ENCODE peak calls at places on chromosomes 2 and 18, in nine cellular contexts. N is psoas muscle; T is fibroblast of lung; G is effector memory CD4-positive, alpha-beta T cell; R is A549; E is right cardiac atrium; O is HCT116; M is spleen; B is Panc1. J is an unnamed sample.

GRCh38 chr2:63735931-63736820 is 105.5 kb upstream of the UGP2 start:
- DNase-seq in N (no peak), T (peak; percentile 72), G (no peak), R (no peak), E (no peak), O (no peak), M (no peak), B (no peak), J (no peak)

GRCh38 chr2:235105821-235106359 is 154.1 kb downstream of the SH3BP4 start:
- DNase-seq in N (no peak), T (peak; percentile 17), G (no peak), R (no peak), E (peak; percentile 32), O (no peak), M (no peak), B (no peak), J (peak; percentile 61)

GRCh38 chr18:51429644-51430043 is 232.2 kb upstream of the MEX3C start:
- DNase-seq in N (no peak), T (no peak), G (no peak), R (no peak), E (no peak), O (no peak), M (no peak), B (no peak), J (no peak)

GRCh38 chr2:47339745-47340541 is 63.0 kb upstream of the MSH2 start:
- DNase-seq in N (no peak), T (no peak), G (no peak), R (peak; percentile 59), E (peak; percentile 28), O (peak; percentile 92), M (no peak), B (no peak), J (no peak)

GRCh38 chr2:190457256-190457655 is 49.1 kb downstream of the MFSD6 start:
- DNase-seq in N (no peak), T (no peak), G (no peak), R (no peak), E (no peak), O (no peak), M (no peak), B (no peak), J (no peak)

GRCh38 chr2:75200140-75200985 is 1.0 kb upstream of the TACR1 start:
- DNase-seq in N (peak; percentile 61), T (peak; percentile 42), G (no peak), R (peak; percentile 68), E (peak; percentile 78), O (no peak), M (peak; percentile 79), B (no peak), J (peak; percentile 66)

GRCh38 chr2:84526562-84526961 is 10.3 kb downstream of the DNAH6 start:
- DNase-seq in N (no peak), T (peak; percentile 21), G (no peak), R (no peak), E (no peak), O (no peak), M (no peak), B (no peak), J (no peak)

GRCh38 chr2:220226076-220226475 is 598.6 kb downstream of the SLC4A3 start:
- DNase-seq in N (no peak), T (no peak), G (no peak), R (no peak), E (no peak), O (no peak), M (no peak), B (no peak), J (no peak)

GRCh38 chr2:200471324-200471848 is 38.5 kb downstream of the KCTD18 start:
- DNase-seq in N (no peak), T (peak; percentile 42), G (peak; percentile 16), R (peak; percentile 61), E (no peak), O (peak; percentile 6), M (no peak), B (no peak), J (no peak)

GRCh38 chr2:96760986-96761832 is 507 bp downstream of the CNNM4 start:
- DNase-seq in N (no peak), T (peak; percentile 27), G (no peak), R (peak; percentile 42), E (peak; percentile 77), O (no peak), M (peak; percentile 91), B (no peak), J (peak; percentile 55)

GRCh38 chr2:69538249-69538648 is 101.0 kb upstream of the NFU1 start:
- DNase-seq in N (no peak), T (no peak), G (no peak), R (no peak), E (no peak), O (no peak), M (no peak), B (no peak), J (no peak)

GRCh38 chr2:20333738-20334137 is 16.9 kb downstream of the PUM2 start:
- DNase-seq in N (no peak), T (no peak), G (no peak), R (no peak), E (no peak), O (no peak), M (no peak), B (no peak), J (no peak)

GRCh38 chr2:177283871-177284270 is 19.3 kb upstream of the NFE2L2 start:
- DNase-seq in N (no peak), T (no peak), G (no peak), R (no peak), E (no peak), O (no peak), M (no peak), B (no peak), J (no peak)

GRCh38 chr2:177281400-177282021 is 17.0 kb upstream of the NFE2L2 start:
- DNase-seq in N (no peak), T (no peak), G (no peak), R (no peak), E (no peak), O (no peak), M (no peak), B (no peak), J (no peak)

GRCh38 chr2:177282101-177282573 is 17.6 kb upstream of the NFE2L2 start:
- DNase-seq in N (peak; percentile 71), T (no peak), G (no peak), R (no peak), E (peak; percentile 65), O (no peak), M (no peak), B (no peak), J (no peak)

GRCh38 chr2:177284531-177284930 is 20.0 kb upstream of the NFE2L2 start:
- DNase-seq in N (no peak), T (no peak), G (no peak), R (no peak), E (no peak), O (no peak), M (no peak), B (no peak), J (no peak)

DNA sequence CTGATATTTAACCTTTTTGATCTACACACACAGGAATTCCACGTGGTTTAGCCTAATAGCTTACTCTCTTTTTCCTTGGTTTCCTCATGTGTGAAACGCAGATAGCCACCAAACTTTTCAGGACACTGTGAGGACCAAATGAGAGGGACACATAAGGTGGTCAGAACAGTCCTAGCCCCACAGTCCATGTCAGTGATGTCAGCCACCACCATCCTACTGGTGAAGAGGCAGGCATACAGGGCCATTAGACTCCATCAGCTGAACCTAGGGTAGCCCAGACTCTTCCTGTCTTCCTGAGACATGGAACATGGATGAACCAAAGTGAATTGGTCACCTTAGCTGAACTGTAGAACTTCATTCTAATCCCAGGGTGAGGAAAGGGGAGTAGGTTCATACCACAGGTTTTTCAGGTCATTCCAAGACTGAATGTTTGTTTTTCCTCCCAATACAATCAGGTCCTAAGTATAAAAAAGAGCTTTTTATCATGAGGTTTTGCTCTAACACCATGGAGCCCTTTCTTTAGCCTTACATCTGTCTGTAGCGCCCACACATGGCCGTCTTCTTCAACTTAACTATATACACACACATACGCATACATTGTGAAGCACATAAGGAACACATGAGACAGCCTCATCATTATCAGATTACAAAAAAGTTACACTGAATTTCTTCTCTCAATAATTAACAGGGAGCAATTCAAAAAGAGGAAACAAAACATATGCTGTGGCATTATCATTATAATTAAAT is 18.4 kb upstream of the NFE2L2 start:
- DNase-seq in N (no peak), T (no peak), G (no peak), R (no peak), E (no peak), O (no peak), M (no peak), B (no peak), J (no peak)
- H3K27ac ChIP-seq in N (peak overlapping the region; percentile 62), T (no peak overlapping the region), G (no peak overlapping the region), R (no peak overlapping the region), E (peak overlapping the region; percentile 36), O (no peak overlapping the region), M (no peak overlapping the region), B (peak overlapping the region; percentile 31), J (no peak overlapping the region)

DNA sequence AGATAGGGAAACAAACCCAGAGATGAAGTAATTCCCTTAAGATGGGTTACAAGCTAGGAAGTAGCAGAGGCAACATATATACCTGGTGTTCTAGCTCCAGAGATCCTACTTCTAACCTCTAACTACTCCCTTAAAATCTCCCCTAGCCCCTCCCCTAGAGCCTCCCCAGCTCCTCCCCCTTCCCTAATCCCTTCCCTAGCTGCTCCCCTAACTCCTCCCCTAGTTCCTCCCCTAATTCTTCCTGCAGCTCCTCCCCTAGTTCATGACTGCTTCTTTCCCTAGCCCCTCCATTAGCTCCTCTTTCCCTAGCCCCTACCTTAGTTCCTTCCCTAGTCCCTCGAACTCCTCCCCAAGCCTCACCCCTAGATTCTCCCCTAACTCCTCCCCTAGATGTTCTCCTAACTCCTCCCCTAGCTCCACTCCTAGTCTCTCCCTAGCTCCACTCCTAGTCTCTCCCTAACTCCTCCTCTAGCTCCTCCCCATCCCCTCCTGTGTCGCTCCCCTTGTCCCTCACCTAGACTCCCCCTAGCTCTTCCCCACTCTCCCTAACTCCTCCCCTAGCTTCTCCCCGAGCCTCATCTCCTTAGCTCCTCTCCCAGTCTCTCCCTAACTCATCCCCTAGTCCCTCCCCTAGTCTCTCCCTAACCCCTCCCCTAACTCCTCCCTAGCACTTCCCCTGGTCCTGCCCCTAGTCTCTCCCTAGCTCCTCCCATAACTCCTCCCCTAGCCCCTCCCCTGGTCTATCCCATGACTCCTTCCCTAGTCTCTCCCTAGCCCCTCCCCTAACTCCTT is 108.9 kb downstream of the CD226 start:
- DNase-seq in N (no peak), T (no peak), G (no peak), R (peak; percentile 79), E (no peak), O (peak; percentile 90), M (no peak), B (no peak), J (peak; percentile 43)
- H3K4me3 ChIP-seq in N (no peak overlapping the region), T (no peak overlapping the region), G (no peak overlapping the region), R (no peak overlapping the region), E (no peak overlapping the region), O (no peak overlapping the region), M (no peak overlapping the region), B (no peak overlapping the region), J (no peak overlapping the region)

DNA sequence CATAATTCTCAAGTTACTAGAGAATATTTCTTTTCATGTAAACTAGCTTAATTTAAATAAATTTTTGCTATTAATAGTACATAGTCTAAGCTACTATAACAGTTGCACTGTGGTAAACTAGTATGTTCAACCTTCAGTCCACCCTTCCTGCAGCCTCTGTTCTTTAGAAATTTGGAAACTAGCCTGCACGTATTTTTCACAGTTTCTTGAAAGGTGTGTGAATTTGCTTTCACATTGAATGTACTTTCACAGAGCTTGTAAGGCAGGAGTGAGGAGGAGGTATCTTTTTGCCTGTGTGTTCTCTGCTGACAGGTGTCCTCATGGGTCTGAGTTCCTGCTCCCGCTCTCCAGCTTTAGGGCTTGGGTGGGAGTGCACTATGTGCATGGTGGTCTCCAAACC is 117.5 kb downstream of the ATP9B start:
- DNase-seq in N (no peak), T (no peak), G (no peak), R (no peak), E (no peak), O (no peak), M (no peak), B (no peak), J (no peak)
- H3K27ac ChIP-seq in N (no peak overlapping the region), T (no peak overlapping the region), G (no peak overlapping the region), R (no peak overlapping the region), E (no peak overlapping the region), O (no peak overlapping the region), M (no peak overlapping the region), B (no peak overlapping the region), J (no peak overlapping the region)

GRCh38 chr2:150484461-150484931 is 3.0 kb downstream of the RND3 start:
- DNase-seq in N (no peak), T (peak; percentile 44), G (no peak), R (no peak), E (peak; percentile 43), O (no peak), M (no peak), B (no peak), J (peak; percentile 48)
- H3K4me3 ChIP-seq in N (peak overlapping the region; percentile 82), T (peak overlapping the region; percentile 96), G (no peak overlapping the region), R (peak overlapping the region; percentile 84), E (peak overlapping the region; percentile 86), O (peak overlapping the region; percentile 83), M (peak overlapping the region; percentile 34), B (peak overlapping the region; percentile 88), J (peak overlapping the region; percentile 88)